ENCODE peak calls at places on chromosomes 1 and 21, in four cellular contexts. A, S, C and K are unnamed samples.

GRCh38 chr1:161487483-161487827 is 17.8 kb upstream of the FCGR2A start:
- DNase-seq in A (no peak), S (no peak), C (peak), K (peak)

GRCh38 chr1:88595355-88595754 is 88.7 kb upstream of the PKN2 start:
- DNase-seq in A (no peak), S (no peak), C (no peak), K (peak)

GRCh38 chr21:35048183-35048601 is 910 bp downstream of the RUNX1 start:
- DNase-seq in A (peak), C (no peak), S (no peak), K (peak)

GRCh38 chr1:213728593-213729536 is 258.9 kb upstream of the PROX1 start:
- DNase-seq in C (no peak), A (no peak), S (no peak), K (no peak)

GRCh38 chr21:30563630-30564029 is 2.5 kb upstream of the KRTAP19-7 start:
- DNase-seq in S (no peak), A (no peak), C (no peak), K (no peak)

GRCh38 chr1:46179138-46180081 is 3.1 kb upstream of the P3R3URF start:
- DNase-seq in C (peak), A (peak), S (no peak), K (peak)

GRCh38 chr1:66256629-66257575 is 277.1 kb upstream of the SGIP1 start:
- DNase-seq in A (no peak), S (no peak), C (no peak), K (no peak)

GRCh38 chr21:38352536-38353219 is 95.9 kb downstream of the KCNJ15 start:
- DNase-seq in S (no peak), C (peak), A (peak), K (peak)

GRCh38 chr21:34536311-34536710 is 24.3 kb upstream of the KCNE1 start:
- DNase-seq in S (no peak), C (no peak), A (no peak), K (no peak)

GRCh38 chr21:21730524-21730923 is 732.3 kb downstream of the NCAM2 start:
- DNase-seq in C (no peak), A (no peak), S (no peak), K (no peak)

GRCh38 chr1:9630331-9631081 is 21.0 kb upstream of the PIK3CD start:
- DNase-seq in A (peak), C (no peak), S (no peak), K (no peak)

GRCh38 chr1:110012100-110012499 is 22.3 kb upstream of the STRIP1 start:
- DNase-seq in C (no peak), A (no peak), S (no peak), K (no peak)

GRCh38 chr1:21289700-21290545 is at the start of gene ECE1:
- DNase-seq in A (peak), S (no peak), C (no peak), K (peak)

GRCh38 chr21:41636636-41637625 is 129.0 kb upstream of the TMPRSS2 start:
- DNase-seq in A (no peak), S (no peak), C (no peak), K (no peak)

GRCh38 chr21:41435728-41436127 is 9.7 kb downstream of the MX1 start:
- DNase-seq in C (no peak), S (no peak), A (no peak), K (no peak)

GRCh38 chr1:169163059-169163458 is 56.6 kb downstream of the ATP1B1 start:
- DNase-seq in A (no peak), C (no peak), S (no peak), K (no peak)

GRCh38 chr1:16162163-16162822 is 6.4 kb upstream of the EPHA2 start:
- DNase-seq in S (peak), C (no peak), A (peak), K (no peak)

GRCh38 chr1:71490432-71490831 is 409.6 kb upstream of the ZRANB2 start:
- DNase-seq in A (no peak), S (no peak), C (no peak), K (peak)

GRCh38 chr1:31238986-31239613 is 587 bp downstream of the NKAIN1 start:
- DNase-seq in A (peak), C (no peak), S (no peak), K (no peak)

GRCh38 chr1:14340244-14340800 is 258.2 kb upstream of the KAZN start:
- DNase-seq in C (no peak), A (no peak), S (no peak), K (no peak)

GRCh38 chr1:198253668-198254067 is 96.9 kb downstream of the NEK7 start:
- DNase-seq in S (no peak), C (no peak), A (no peak), K (peak)

GRCh38 chr1:21579788-21580187 is 70.6 kb downstream of the ALPL start:
- DNase-seq in A (no peak), S (no peak), C (no peak), K (peak)

GRCh38 chr1:109272831-109273547 is 10.0 kb downstream of the PSRC1 start:
- DNase-seq in A (no peak), S (no peak), C (no peak), K (no peak)

GRCh38 chr1:45238846-45239245 is 32.4 kb upstream of the ZSWIM5 start:
- DNase-seq in C (no peak), A (no peak), S (no peak), K (no peak)

GRCh38 chr1:29259802-29260441 is 23.6 kb downstream of the PTPRU start:
- DNase-seq in A (peak), S (peak), C (peak), K (peak)

GRCh38 chr21:29017639-29018237 is 1.4 kb downstream of the RWDD2B start:
- DNase-seq in C (no peak), A (no peak), S (no peak), K (no peak)

GRCh38 chr21:40689816-40690215 is 157.1 kb downstream of the DSCAM start:
- DNase-seq in S (no peak), C (no peak), A (no peak), K (no peak)

GRCh38 chr21:27258756-27259429 is 292.0 kb upstream of the ADAMTS5 start:
- DNase-seq in A (no peak), C (no peak), S (no peak), K (no peak)

GRCh38 chr1:54172614-54173312 is 20.0 kb upstream of the CDCP2 start:
- DNase-seq in C (no peak), S (no peak), A (no peak), K (no peak)

GRCh38 chr1:197393105-197393504 is 125.1 kb downstream of the CRB1 start:
- DNase-seq in S (no peak), A (no peak), C (no peak), K (no peak)

GRCh38 chr1:178496410-178497135 is at the start of gene CLEC20A:
- DNase-seq in A (no peak), C (no peak), S (no peak), K (no peak)

GRCh38 chr1:241202321-241202845 is 154.6 kb downstream of the RGS7 start:
- DNase-seq in S (no peak), C (no peak), A (no peak), K (no peak)

GRCh38 chr1:67646145-67647035 is 38.6 kb upstream of the GADD45A start:
- DNase-seq in C (peak), A (no peak), S (no peak), K (no peak)

GRCh38 chr1:66335859-66336640 is 197.9 kb upstream of the SGIP1 start:
- DNase-seq in A (peak), S (no peak), C (peak), K (no peak)